ENCODE peak calls at places on chromosomes 4 and X, in six cellular contexts. N, Z, L, A, G and J are unnamed samples.

GRCh38 chr4:86261634-86262033 is 98.2 kb downstream of the MAPK10 start:
- DNase-seq in Z (no peak), L (no peak), N (no peak), A (no peak), G (no peak), J (peak; percentile 6)

GRCh38 chr4:123444298-123444731 is 47.7 kb downstream of the SPRY1 start:
- DNase-seq in Z (no peak), A (no peak), L (peak; percentile 28), G (peak; percentile 60), N (peak; percentile 60), J (no peak)

GRCh38 chr4:129583868-129584267 is 487.9 kb downstream of the C4orf33 start:
- DNase-seq in Z (no peak), N (no peak), G (no peak), L (no peak), A (no peak), J (no peak)

GRCh38 chr4:126778348-126778747 is 854.4 kb upstream of the INTU start:
- DNase-seq in L (no peak), N (no peak), G (no peak), Z (no peak), A (peak; percentile 90), J (peak; percentile 6)

GRCh38 chrX:71143508-71143907 is 1.1 kb upstream of the NLGN3 start:
- DNase-seq in L (no peak), G (no peak), N (peak; percentile 30), Z (no peak), A (peak; percentile 44), J (no peak)

GRCh38 chr4:81207793-81208192 is 7.2 kb downstream of the PRKG2 start:
- DNase-seq in L (no peak), A (peak; percentile 79), G (no peak), N (no peak), Z (no peak), J (peak; percentile 15)

GRCh38 chrX:57528670-57529255 is 63.0 kb upstream of the ZXDB start:
- DNase-seq in N (no peak), L (no peak), Z (no peak), G (no peak), A (peak; percentile 8), J (no peak)

GRCh38 chr4:139509727-139510410 is 46.1 kb downstream of the SETD7 start:
- DNase-seq in L (no peak), G (no peak), A (peak; percentile 32), Z (no peak), N (peak; percentile 27), J (no peak)

GRCh38 chrX:107579956-107580355 is 48.4 kb upstream of the PRPS1 start:
- DNase-seq in L (no peak), A (peak; percentile 22), N (no peak), Z (no peak), G (no peak), J (no peak)

GRCh38 chr4:97911236-97911906 is 231.9 kb downstream of the STPG2 start:
- DNase-seq in L (peak; percentile 29), N (no peak), Z (no peak), G (no peak), A (no peak), J (no peak)

GRCh38 chr4:183173580-183174526 is 74.8 kb downstream of the WWC2 start:
- DNase-seq in N (no peak), A (peak; percentile 60), G (no peak), Z (no peak), L (no peak), J (peak; percentile 47)

GRCh38 chr4:10461091-10461849 is 4.0 kb upstream of the ZNF518B start:
- DNase-seq in G (peak; percentile 82), Z (peak; percentile 81), A (peak; percentile 69), L (peak; percentile 42), N (peak; percentile 35), J (peak; percentile 6)

GRCh38 chr4:24842356-24842755 is 47.0 kb downstream of the SOD3 start:
- DNase-seq in Z (no peak), A (no peak), L (no peak), N (no peak), G (no peak), J (no peak)

GRCh38 chr4:153295131-153295755 is 49.2 kb upstream of the MND1 start:
- DNase-seq in L (no peak), N (no peak), A (no peak), Z (no peak), G (no peak), J (no peak)